ENCODE peak calls at places on chromosomes 1 and 21, in seven cellular contexts. F is aorta, K is RCC 7860, J is fibroblast of mammary gland, X is midbrain, S is nucleus accumbens, B is anterior cingulate cortex. O is an unnamed sample.

GRCh38 chr21:45248893-45249381 is 38.8 kb downstream of the POFUT2 start:
- DNase-seq in J (peak; percentile 29), S (no peak), F (peak; percentile 72), X (peak; percentile 4), K (no peak), B (no peak), O (no peak)

GRCh38 chr1:163528710-163529348 is 207.1 kb downstream of the NUF2 start:
- DNase-seq in B (no peak), F (no peak), J (peak; percentile 35), S (no peak), X (peak; percentile 0), K (peak; percentile 19), O (no peak)

GRCh38 chr1:29271724-29272123 is 35.4 kb downstream of the PTPRU start:
- DNase-seq in X (no peak), J (peak; percentile 43), S (no peak), K (no peak), F (peak; percentile 77), B (no peak), O (no peak)

GRCh38 chr21:46052703-46053651 is 44.9 kb upstream of the COL6A2 start:
- DNase-seq in F (peak; percentile 44), S (peak; percentile 50), B (no peak), X (no peak), K (peak; percentile 94), J (peak; percentile 98), O (no peak)

GRCh38 chr1:178702141-178702540 is 22.9 kb upstream of the RALGPS2 start:
- DNase-seq in X (no peak), S (no peak), F (no peak), J (peak; percentile 61), B (no peak), K (no peak), O (no peak)

GRCh38 chr1:209876091-209876800 is 48.5 kb downstream of the UTP25 start:
- DNase-seq in B (no peak), J (no peak), X (no peak), K (no peak), S (no peak), F (no peak), O (no peak)

GRCh38 chr1:6208723-6209660 is 3.1 kb downstream of the RNF207 start:
- DNase-seq in F (no peak), X (peak; percentile 18), S (no peak), K (no peak), B (no peak), J (peak; percentile 50), O (no peak)

GRCh38 chr1:214259353-214259982 is 21.5 kb upstream of the SMYD2 start:
- DNase-seq in B (no peak), X (no peak), F (no peak), K (peak; percentile 64), S (no peak), J (peak; percentile 28), O (no peak)

GRCh38 chr1:45880930-45881329 is 77.5 kb downstream of the MAST2 start:
- DNase-seq in X (no peak), S (no peak), K (no peak), F (no peak), B (no peak), J (peak; percentile 52), O (no peak)

GRCh38 chr1:41471658-41472057 is 12.8 kb downstream of the EDN2 start:
- DNase-seq in S (no peak), X (no peak), F (peak; percentile 24), J (no peak), B (no peak), K (no peak), O (no peak)

GRCh38 chr1:181251713-181252075 is 163.2 kb downstream of the IER5 start:
- DNase-seq in K (no peak), S (no peak), X (no peak), F (no peak), B (no peak), J (no peak), O (no peak)

GRCh38 chr1:222387020-222387816 is 160.7 kb downstream of the HHIPL2 start:
- DNase-seq in S (no peak), X (no peak), K (no peak), F (no peak), J (no peak), B (no peak), O (no peak)

GRCh38 chr1:40344597-40344996 is 27.5 kb upstream of the COL9A2 start:
- DNase-seq in S (no peak), X (peak; percentile 38), J (peak; percentile 62), B (no peak), K (no peak), F (peak; percentile 82), O (peak; percentile 20)

GRCh38 chr1:205183676-205184335 is 27.7 kb downstream of the DSTYK start:
- DNase-seq in S (no peak), B (no peak), K (no peak), X (no peak), F (no peak), J (peak; percentile 67), O (no peak)

GRCh38 chr1:10791117-10791951 is 5.1 kb downstream of the CASZ1 start:
- DNase-seq in B (no peak), K (no peak), J (no peak), S (no peak), F (no peak), X (no peak), O (no peak)

GRCh38 chr1:201551877-201552731 is 13.2 kb downstream of the NAV1 start:
- DNase-seq in B (no peak), F (no peak), J (peak; percentile 89), S (peak; percentile 91), X (peak; percentile 88), K (peak; percentile 99), O (no peak)

GRCh38 chr1:44292641-44293040 is 62.4 kb downstream of the ERI3 start:
- DNase-seq in F (no peak), J (no peak), B (no peak), K (no peak), X (no peak), S (no peak), O (no peak)

GRCh38 chr21:35738342-35738961 is 321.9 kb downstream of the SETD4 start:
- DNase-seq in B (no peak), F (no peak), X (no peak), J (no peak), K (peak; percentile 70), S (no peak), O (no peak)

GRCh38 chr1:66475940-66476339 is 58.0 kb upstream of the SGIP1 start:
- DNase-seq in S (no peak), J (no peak), B (no peak), X (no peak), F (peak; percentile 45), K (no peak), O (no peak)

GRCh38 chr21:34996304-34997081 is 52.6 kb downstream of the RUNX1 start:
- DNase-seq in B (no peak), J (peak; percentile 87), F (no peak), K (no peak), S (no peak), X (no peak), O (no peak)

GRCh38 chr1:244349103-244349531 is 102.6 kb downstream of the ADSS2 start:
- DNase-seq in J (peak; percentile 97), K (no peak), S (no peak), B (no peak), X (no peak), F (no peak), O (no peak)

GRCh38 chr1:78102916-78103315 is 57.1 kb downstream of the GIPC2 start:
- DNase-seq in J (peak; percentile 59), B (no peak), S (no peak), F (no peak), K (no peak), X (no peak), O (no peak)

GRCh38 chr1:112501810-112502641 is 6.7 kb upstream of the WNT2B start:
- DNase-seq in F (peak; percentile 81), B (no peak), K (peak; percentile 26), X (peak; percentile 81), S (peak; percentile 54), J (peak; percentile 67), O (peak; percentile 33)

GRCh38 chr1:20028125-20028524 is 41.9 kb upstream of the PLA2G5 start:
- DNase-seq in J (no peak), F (no peak), K (no peak), B (no peak), X (no peak), S (no peak), O (no peak)

GRCh38 chr1:95236784-95237575 is 3.0 kb downstream of the RWDD3 start:
- DNase-seq in X (no peak), B (no peak), S (no peak), K (no peak), F (no peak), J (no peak), O (no peak)

GRCh38 chr1:39173119-39173994 is 31.1 kb upstream of the MACF1 start:
- DNase-seq in J (no peak), S (no peak), X (no peak), B (no peak), K (no peak), F (no peak), O (no peak)

GRCh38 chr1:201119206-201119814 is 7.1 kb upstream of the CACNA1S start:
- DNase-seq in X (peak; percentile 3), K (peak; percentile 31), B (no peak), S (no peak), F (peak; percentile 55), J (peak; percentile 39), O (peak; percentile 9)

GRCh38 chr1:15469836-15470495 is 5.9 kb upstream of the CELA2B start:
- DNase-seq in X (peak; percentile 3), F (no peak), J (no peak), S (no peak), K (no peak), B (no peak), O (no peak)

GRCh38 chr1:27388337-27389005 is 4.0 kb upstream of the GPR3 start:
- DNase-seq in K (peak; percentile 32), X (no peak), B (no peak), F (no peak), J (no peak), S (no peak), O (peak; percentile 54)

GRCh38 chr21:38985423-38986378 is 180.0 kb downstream of the ETS2 start:
- DNase-seq in S (no peak), J (peak; percentile 98), F (peak; percentile 87), X (no peak), B (no peak), K (peak; percentile 8), O (peak; percentile 75)

GRCh38 chr1:231338270-231339128 is at the start of gene SPRTN:
- DNase-seq in B (no peak), J (peak; percentile 26), K (no peak), X (no peak), F (no peak), S (no peak), O (no peak)

GRCh38 chr1:206114692-206115430 is 2.3 kb downstream of the AVPR1B start:
- DNase-seq in S (no peak), X (no peak), J (no peak), B (no peak), K (no peak), F (no peak), O (no peak)

GRCh38 chr1:201348211-201348566 is 29.3 kb downstream of the TNNT2 start:
- DNase-seq in B (no peak), X (no peak), K (peak; percentile 43), F (peak; percentile 22), J (peak; percentile 65), S (no peak), O (no peak)

GRCh38 chr1:108646661-108647269 is 14.1 kb downstream of the HENMT1 start:
- DNase-seq in S (peak; percentile 18), J (peak; percentile 84), B (no peak), K (no peak), F (peak; percentile 93), X (peak; percentile 39), O (no peak)

GRCh38 chr21:29248124-29248523 is 50.6 kb upstream of the BACH1 start:
- DNase-seq in K (no peak), J (peak; percentile 69), B (no peak), F (no peak), S (no peak), X (no peak), O (no peak)